ENCODE peak calls at places on chromosomes 7 and 10, in nine cellular contexts. B, R, M, O, Z, J, Y, X and Q are unnamed samples.

GRCh38 chr7:17485368-17485767 is 186.9 kb downstream of the AHR start:
- DNase-seq in B (no peak), R (no peak), M (no peak), O (no peak), Z (no peak), J (no peak), Y (no peak), X (no peak), Q (no peak)

GRCh38 chr7:67854236-67854635 is 857.6 kb downstream of the TYW1 start:
- DNase-seq in B (no peak), R (no peak), M (no peak), O (no peak), Z (no peak), J (peak), Y (no peak), X (no peak), Q (no peak)

GRCh38 chr10:75531571-75532031 is 100.2 kb downstream of the LRMDA start:
- DNase-seq in B (no peak), R (no peak), M (no peak), O (no peak), Z (no peak), J (no peak), Y (peak), X (no peak), Q (no peak)

GRCh38 chr10:126387041-126387908 is 1.0 kb downstream of the ADAM12 start:
- DNase-seq in B (no peak), R (no peak), M (peak), O (peak), Z (peak), J (peak), Y (no peak), X (no peak), Q (peak)

GRCh38 chr10:15349133-15349532 is 22.0 kb downstream of the FAM171A1 start:
- DNase-seq in B (no peak), R (no peak), M (no peak), O (no peak), Z (no peak), J (no peak), Y (no peak), X (no peak), Q (no peak)

GRCh38 chr7:128153436-128153835 is 87.6 kb upstream of the LEP start:
- DNase-seq in B (no peak), R (no peak), M (no peak), O (no peak), Z (no peak), J (no peak), Y (no peak), X (no peak), Q (no peak)

GRCh38 chr10:69842932-69843331 is 41.2 kb downstream of the COL13A1 start:
- DNase-seq in B (no peak), R (no peak), M (no peak), O (no peak), Z (no peak), J (no peak), Y (no peak), X (no peak), Q (peak)

GRCh38 chr7:28739128-28739527 is 219.0 kb downstream of the TRIL start:
- DNase-seq in B (no peak), R (no peak), M (no peak), O (no peak), Z (no peak), J (no peak), Y (no peak), X (no peak), Q (no peak)

GRCh38 chr7:79453558-79454324 is at the start of gene MAGI2:
- DNase-seq in B (peak), R (no peak), M (peak), O (peak), Z (no peak), J (peak), Y (peak), X (no peak), Q (peak)

GRCh38 chr7:39720586-39720985 is 97.2 kb downstream of the RALA start:
- DNase-seq in B (peak), R (no peak), M (no peak), O (no peak), Z (no peak), J (no peak), Y (peak), X (no peak), Q (no peak)

GRCh38 chr10:3716093-3716492 is 68.9 kb downstream of the KLF6 start:
- DNase-seq in B (no peak), R (no peak), M (no peak), O (no peak), Z (no peak), J (no peak), Y (no peak), X (no peak), Q (no peak)

GRCh38 chr7:9488555-9488954 is 1055.1 kb downstream of the NXPH1 start:
- DNase-seq in B (peak), R (no peak), M (no peak), O (no peak), Z (no peak), J (no peak), Y (peak), X (no peak), Q (no peak)

GRCh38 chr7:77409739-77410545 is 6.2 kb downstream of the GSAP start:
- DNase-seq in B (no peak), R (no peak), M (no peak), O (no peak), Z (no peak), J (no peak), Y (peak), X (no peak), Q (no peak)

GRCh38 chr7:25907214-25907613 is 244.8 kb upstream of the NFE2L3 start:
- DNase-seq in B (no peak), R (no peak), M (no peak), O (no peak), Z (no peak), J (no peak), Y (no peak), X (no peak), Q (no peak)

GRCh38 chr10:46516660-46517416 is 39.6 kb downstream of the GPRIN2 start:
- DNase-seq in B (peak), R (no peak), M (no peak), O (no peak), Z (no peak), J (no peak), Y (peak), X (no peak), Q (peak)

GRCh38 chr10:90288403-90288933 is 569.4 kb downstream of the HTR7 start:
- DNase-seq in B (no peak), R (no peak), M (no peak), O (no peak), Z (no peak), J (no peak), Y (peak), X (peak), Q (no peak)

GRCh38 chr7:64626557-64626956 is 39.4 kb upstream of the ZNF107 start:
- DNase-seq in B (no peak), R (no peak), M (no peak), O (no peak), Z (no peak), J (no peak), Y (no peak), X (no peak), Q (no peak)

GRCh38 chr10:130498042-130498441 is 361.9 kb downstream of the GLRX3 start:
- DNase-seq in B (no peak), R (no peak), M (no peak), O (no peak), Z (no peak), J (no peak), Y (no peak), X (no peak), Q (no peak)

GRCh38 chr10:81873932-81874816 is 820 bp upstream of the NRG3 start:
- DNase-seq in B (no peak), R (no peak), M (peak), O (peak), Z (no peak), J (peak), Y (no peak), X (no peak), Q (peak)

GRCh38 chr10:118034755-118035154 is 12.0 kb downstream of the RAB11FIP2 start:
- DNase-seq in B (no peak), R (no peak), M (no peak), O (no peak), Z (no peak), J (no peak), Y (no peak), X (no peak), Q (no peak)

GRCh38 chr10:24518981-24519597 is 204.6 kb downstream of the ARHGAP21 start:
- DNase-seq in B (peak), R (no peak), M (peak), O (peak), Z (peak), J (peak), Y (peak), X (peak), Q (no peak)

GRCh38 chr7:32803742-32804141 is 87.8 kb downstream of the KBTBD2 start:
- DNase-seq in B (no peak), R (no peak), M (no peak), O (no peak), Z (no peak), J (no peak), Y (no peak), X (no peak), Q (no peak)

GRCh38 chr10:86413046-86413728 is 46.6 kb upstream of the GRID1 start:
- DNase-seq in B (no peak), R (no peak), M (peak), O (no peak), Z (peak), J (no peak), Y (peak), X (no peak), Q (no peak)

GRCh38 chr7:88546808-88547207 is 212.7 kb upstream of the ZNF804B start:
- DNase-seq in B (peak), R (no peak), M (peak), O (no peak), Z (peak), J (peak), Y (peak), X (peak), Q (no peak)

GRCh38 chr10:88042162-88043100 is 179.0 kb downstream of the PTEN start:
- DNase-seq in B (peak), R (no peak), M (no peak), O (no peak), Z (no peak), J (no peak), Y (no peak), X (no peak), Q (no peak)

GRCh38 chr7:139422126-139422525 is 61.3 kb downstream of the KLRG2 start:
- DNase-seq in B (no peak), R (no peak), M (no peak), O (no peak), Z (no peak), J (peak), Y (no peak), X (no peak), Q (no peak)

GRCh38 chr10:72645263-72645858 is 19.5 kb upstream of the MICU1 start:
- DNase-seq in B (no peak), R (no peak), M (no peak), O (no peak), Z (no peak), J (no peak), Y (no peak), X (no peak), Q (no peak)

GRCh38 chr10:5551531-5552375 is 27.0 kb downstream of the CALML3 start:
- DNase-seq in B (peak), R (peak), M (peak), O (peak), Z (no peak), J (no peak), Y (peak), X (no peak), Q (peak)

GRCh38 chr7:1883031-1883761 is 213.1 kb downstream of the ELFN1 start:
- DNase-seq in B (peak), R (no peak), M (no peak), O (no peak), Z (no peak), J (no peak), Y (peak), X (no peak), Q (no peak)

GRCh38 chr7:28435732-28436378 is 23.5 kb downstream of the CREB5 start:
- DNase-seq in B (peak), R (no peak), M (no peak), O (no peak), Z (no peak), J (peak), Y (no peak), X (no peak), Q (no peak)

GRCh38 chr7:157585113-157585861 is 248.5 kb downstream of the DNAJB6 start:
- DNase-seq in B (no peak), R (no peak), M (no peak), O (no peak), Z (no peak), J (no peak), Y (no peak), X (no peak), Q (no peak)

GRCh38 chr10:1874533-1874932 is 137.2 kb upstream of the ADARB2 start:
- DNase-seq in B (no peak), R (no peak), M (peak), O (no peak), Z (no peak), J (no peak), Y (no peak), X (no peak), Q (no peak)